ENCODE peak calls at places on chromosome 12, in seven cellular contexts. One of them, this sample, is unnamed.
A peak's percentile ranks its signal among the peaks of the same experiment; 100 is the strongest.

GRCh38 chr12:20588057-20588456 is 107.1 kb upstream of the SLCO1C1 start:
- DNase-seq in left colon: no peak
- DNase-seq in RKO: no peak
- DNase-seq in HS-5: no peak
- DNase-seq in activated CD4-positive, CD25-positive, alpha-beta regulatory T cell: no peak
- DNase-seq in stimulated activated CD4-positive, alpha-beta T cell treated with anti-CD3 and anti-CD28 coated beads, Interleukin-15, amount 100 ng/mL, for 24 hours: no peak
- DNase-seq in tibial nerve: no peak
- DNase-seq in this sample: no peak

GRCh38 chr12:26374934-26375333 is 179.6 kb downstream of the SSPN start:
- DNase-seq in left colon: no peak
- DNase-seq in RKO: no peak
- DNase-seq in HS-5: no peak
- DNase-seq in activated CD4-positive, CD25-positive, alpha-beta regulatory T cell: no peak
- DNase-seq in stimulated activated CD4-positive, alpha-beta T cell treated with anti-CD3 and anti-CD28 coated beads, Interleukin-15, amount 100 ng/mL, for 24 hours: no peak
- DNase-seq in tibial nerve: no peak
- DNase-seq in this sample: no peak

GRCh38 chr12:66885115-66885875 is 206.4 kb upstream of the GRIP1 start:
- DNase-seq in left colon: no peak
- DNase-seq in RKO: no peak
- DNase-seq in HS-5: no peak
- DNase-seq in activated CD4-positive, CD25-positive, alpha-beta regulatory T cell: no peak
- DNase-seq in stimulated activated CD4-positive, alpha-beta T cell treated with anti-CD3 and anti-CD28 coated beads, Interleukin-15, amount 100 ng/mL, for 24 hours: no peak
- DNase-seq in tibial nerve: no peak
- DNase-seq in this sample: no peak

GRCh38 chr12:121678721-121679300 is 9.4 kb upstream of the MORN3 start:
- DNase-seq in left colon: no peak
- DNase-seq in RKO: no peak
- DNase-seq in HS-5: no peak
- DNase-seq in activated CD4-positive, CD25-positive, alpha-beta regulatory T cell: no peak
- DNase-seq in stimulated activated CD4-positive, alpha-beta T cell treated with anti-CD3 and anti-CD28 coated beads, Interleukin-15, amount 100 ng/mL, for 24 hours: no peak
- DNase-seq in tibial nerve: no peak
- DNase-seq in this sample: no peak

GRCh38 chr12:48618541-48618940 is 48.7 kb upstream of the LALBA start:
- DNase-seq in left colon: peak; percentile 55
- DNase-seq in RKO: peak; percentile 75
- DNase-seq in HS-5: peak; percentile 46
- DNase-seq in activated CD4-positive, CD25-positive, alpha-beta regulatory T cell: peak; percentile 44
- DNase-seq in stimulated activated CD4-positive, alpha-beta T cell treated with anti-CD3 and anti-CD28 coated beads, Interleukin-15, amount 100 ng/mL, for 24 hours: peak; percentile 79
- DNase-seq in tibial nerve: peak; percentile 82
- DNase-seq in this sample: peak; percentile 92

GRCh38 chr12:102539651-102540553 is 59.5 kb upstream of the IGF1 start:
- DNase-seq in left colon: no peak
- DNase-seq in RKO: no peak
- DNase-seq in HS-5: peak; percentile 95
- DNase-seq in activated CD4-positive, CD25-positive, alpha-beta regulatory T cell: no peak
- DNase-seq in stimulated activated CD4-positive, alpha-beta T cell treated with anti-CD3 and anti-CD28 coated beads, Interleukin-15, amount 100 ng/mL, for 24 hours: no peak
- DNase-seq in tibial nerve: no peak
- DNase-seq in this sample: no peak

GRCh38 chr12:1690578-1691122 is at the start of gene ADIPOR2:
- DNase-seq in left colon: peak; percentile 96
- DNase-seq in RKO: peak; percentile 98
- DNase-seq in HS-5: peak; percentile 82
- DNase-seq in activated CD4-positive, CD25-positive, alpha-beta regulatory T cell: peak; percentile 82
- DNase-seq in stimulated activated CD4-positive, alpha-beta T cell treated with anti-CD3 and anti-CD28 coated beads, Interleukin-15, amount 100 ng/mL, for 24 hours: peak; percentile 95
- DNase-seq in tibial nerve: peak; percentile 88
- DNase-seq in this sample: peak; percentile 98

GRCh38 chr12:2276288-2276842 is 223.6 kb downstream of the CACNA1C start:
- DNase-seq in left colon: no peak
- DNase-seq in RKO: no peak
- DNase-seq in HS-5: no peak
- DNase-seq in activated CD4-positive, CD25-positive, alpha-beta regulatory T cell: no peak
- DNase-seq in stimulated activated CD4-positive, alpha-beta T cell treated with anti-CD3 and anti-CD28 coated beads, Interleukin-15, amount 100 ng/mL, for 24 hours: no peak
- DNase-seq in tibial nerve: no peak
- DNase-seq in this sample: no peak

GRCh38 chr12:6643569-6644256 is 3.5 kb downstream of the ACRBP start:
- DNase-seq in left colon: no peak
- DNase-seq in RKO: no peak
- DNase-seq in HS-5: no peak
- DNase-seq in activated CD4-positive, CD25-positive, alpha-beta regulatory T cell: no peak
- DNase-seq in stimulated activated CD4-positive, alpha-beta T cell treated with anti-CD3 and anti-CD28 coated beads, Interleukin-15, amount 100 ng/mL, for 24 hours: no peak
- DNase-seq in tibial nerve: no peak
- DNase-seq in this sample: no peak

GRCh38 chr12:62537544-62537943 is 70.9 kb downstream of the MON2 start:
- DNase-seq in left colon: no peak
- DNase-seq in RKO: peak; percentile 21
- DNase-seq in HS-5: peak; percentile 28
- DNase-seq in activated CD4-positive, CD25-positive, alpha-beta regulatory T cell: no peak
- DNase-seq in stimulated activated CD4-positive, alpha-beta T cell treated with anti-CD3 and anti-CD28 coated beads, Interleukin-15, amount 100 ng/mL, for 24 hours: no peak
- DNase-seq in tibial nerve: no peak
- DNase-seq in this sample: peak; percentile 36

GRCh38 chr12:123085046-123085445 is 65.8 kb downstream of the PITPNM2 start:
- DNase-seq in left colon: no peak
- DNase-seq in RKO: no peak
- DNase-seq in HS-5: no peak
- DNase-seq in activated CD4-positive, CD25-positive, alpha-beta regulatory T cell: no peak
- DNase-seq in stimulated activated CD4-positive, alpha-beta T cell treated with anti-CD3 and anti-CD28 coated beads, Interleukin-15, amount 100 ng/mL, for 24 hours: no peak
- DNase-seq in tibial nerve: no peak
- DNase-seq in this sample: no peak

GRCh38 chr12:71070416-71071155 is 87.2 kb downstream of the TSPAN8 start:
- DNase-seq in left colon: no peak
- DNase-seq in RKO: no peak
- DNase-seq in HS-5: no peak
- DNase-seq in activated CD4-positive, CD25-positive, alpha-beta regulatory T cell: no peak
- DNase-seq in stimulated activated CD4-positive, alpha-beta T cell treated with anti-CD3 and anti-CD28 coated beads, Interleukin-15, amount 100 ng/mL, for 24 hours: no peak
- DNase-seq in tibial nerve: no peak
- DNase-seq in this sample: no peak

GRCh38 chr12:78198896-78199295 is 368.2 kb downstream of the NAV3 start:
- DNase-seq in left colon: no peak
- DNase-seq in RKO: no peak
- DNase-seq in HS-5: no peak
- DNase-seq in activated CD4-positive, CD25-positive, alpha-beta regulatory T cell: no peak
- DNase-seq in stimulated activated CD4-positive, alpha-beta T cell treated with anti-CD3 and anti-CD28 coated beads, Interleukin-15, amount 100 ng/mL, for 24 hours: no peak
- DNase-seq in tibial nerve: no peak
- DNase-seq in this sample: no peak

GRCh38 chr12:46831335-46832083 is 5.7 kb upstream of the SLC38A4 start:
- DNase-seq in left colon: no peak
- DNase-seq in RKO: no peak
- DNase-seq in HS-5: no peak
- DNase-seq in activated CD4-positive, CD25-positive, alpha-beta regulatory T cell: no peak
- DNase-seq in stimulated activated CD4-positive, alpha-beta T cell treated with anti-CD3 and anti-CD28 coated beads, Interleukin-15, amount 100 ng/mL, for 24 hours: peak; percentile 18
- DNase-seq in tibial nerve: no peak
- DNase-seq in this sample: no peak

GRCh38 chr12:14885718-14886201 is at the start of gene MGP:
- DNase-seq in left colon: no peak
- DNase-seq in RKO: no peak
- DNase-seq in HS-5: no peak
- DNase-seq in activated CD4-positive, CD25-positive, alpha-beta regulatory T cell: no peak
- DNase-seq in stimulated activated CD4-positive, alpha-beta T cell treated with anti-CD3 and anti-CD28 coated beads, Interleukin-15, amount 100 ng/mL, for 24 hours: no peak
- DNase-seq in tibial nerve: peak; percentile 75
- DNase-seq in this sample: peak; percentile 18

GRCh38 chr12:123238961-123239360 is 5.7 kb downstream of the MTRFR start:
- DNase-seq in left colon: no peak
- DNase-seq in RKO: no peak
- DNase-seq in HS-5: no peak
- DNase-seq in activated CD4-positive, CD25-positive, alpha-beta regulatory T cell: no peak
- DNase-seq in stimulated activated CD4-positive, alpha-beta T cell treated with anti-CD3 and anti-CD28 coated beads, Interleukin-15, amount 100 ng/mL, for 24 hours: no peak
- DNase-seq in tibial nerve: no peak
- DNase-seq in this sample: no peak

GRCh38 chr12:54394281-54394719 is 9.8 kb upstream of the ZNF385A start:
- DNase-seq in left colon: no peak
- DNase-seq in RKO: peak; percentile 55
- DNase-seq in HS-5: no peak
- DNase-seq in activated CD4-positive, CD25-positive, alpha-beta regulatory T cell: no peak
- DNase-seq in stimulated activated CD4-positive, alpha-beta T cell treated with anti-CD3 and anti-CD28 coated beads, Interleukin-15, amount 100 ng/mL, for 24 hours: peak; percentile 64
- DNase-seq in tibial nerve: peak; percentile 77
- DNase-seq in this sample: peak; percentile 65

GRCh38 chr12:125330645-125331341 is 265.6 kb downstream of the AACS start:
- DNase-seq in left colon: peak; percentile 30
- DNase-seq in RKO: peak; percentile 26
- DNase-seq in HS-5: no peak
- DNase-seq in activated CD4-positive, CD25-positive, alpha-beta regulatory T cell: peak; percentile 5
- DNase-seq in stimulated activated CD4-positive, alpha-beta T cell treated with anti-CD3 and anti-CD28 coated beads, Interleukin-15, amount 100 ng/mL, for 24 hours: peak; percentile 67
- DNase-seq in tibial nerve: peak; percentile 58
- DNase-seq in this sample: peak; percentile 46

GRCh38 chr12:49975370-49975761 is 2.6 kb downstream of the AQP6 start:
- DNase-seq in left colon: no peak
- DNase-seq in RKO: no peak
- DNase-seq in HS-5: no peak
- DNase-seq in activated CD4-positive, CD25-positive, alpha-beta regulatory T cell: no peak
- DNase-seq in stimulated activated CD4-positive, alpha-beta T cell treated with anti-CD3 and anti-CD28 coated beads, Interleukin-15, amount 100 ng/mL, for 24 hours: no peak
- DNase-seq in tibial nerve: no peak
- DNase-seq in this sample: no peak